ENCODE peak calls at places on chromosomes 2 and 18, in ten cellular contexts. H, G, S, M, E, Y, Z, I, Q and D are unnamed samples.

GRCh38 chr18:8029061-8029460 is 461.9 kb downstream of the PTPRM start:
- DNase-seq in H (no peak), G (peak; percentile 12), S (peak; percentile 12), M (no peak), E (no peak), Y (no peak), Z (no peak), I (no peak), Q (no peak), D (no peak)

GRCh38 chr2:118834901-118835738 is 12.3 kb downstream of the EN1 start:
- DNase-seq in H (no peak), G (no peak), S (peak; percentile 73), M (no peak), E (no peak), Y (no peak), Z (no peak), I (no peak), Q (no peak), D (no peak)

GRCh38 chr2:190922411-190922810 is 41.8 kb downstream of the GLS start:
- DNase-seq in H (no peak), G (no peak), S (no peak), M (no peak), E (no peak), Y (no peak), Z (no peak), I (no peak), Q (no peak), D (no peak)

GRCh38 chr2:33131820-33132219 is 185.1 kb downstream of the LTBP1 start:
- DNase-seq in H (no peak), G (no peak), S (no peak), M (no peak), E (no peak), Y (no peak), Z (no peak), I (no peak), Q (no peak), D (no peak)

GRCh38 chr2:29528891-29529520 is 392.4 kb downstream of the ALK start:
- DNase-seq in H (no peak), G (no peak), S (peak; percentile 54), M (peak; percentile 79), E (no peak), Y (peak; percentile 42), Z (no peak), I (no peak), Q (peak; percentile 39), D (no peak)

GRCh38 chr2:156147594-156148330 is 184.8 kb downstream of the NR4A2 start:
- DNase-seq in H (no peak), G (no peak), S (no peak), M (no peak), E (no peak), Y (no peak), Z (no peak), I (no peak), Q (no peak), D (no peak)

GRCh38 chr18:75114231-75114630 is 94.7 kb downstream of the PTGR3 start:
- DNase-seq in H (no peak), G (no peak), S (no peak), M (no peak), E (no peak), Y (no peak), Z (no peak), I (no peak), Q (no peak), D (no peak)

GRCh38 chr18:12883003-12883683 is 894 bp downstream of the PTPN2 start:
- DNase-seq in H (no peak), G (no peak), S (no peak), M (no peak), E (no peak), Y (no peak), Z (no peak), I (no peak), Q (peak; percentile 37), D (peak; percentile 68)

GRCh38 chr2:190137561-190137960 is 75.0 kb upstream of the MSTN start:
- DNase-seq in H (no peak), G (no peak), S (no peak), M (peak; percentile 19), E (no peak), Y (no peak), Z (no peak), I (peak; percentile 37), Q (no peak), D (no peak)

GRCh38 chr2:120712180-120712678 is 23.4 kb upstream of the GLI2 start:
- DNase-seq in H (no peak), G (no peak), S (no peak), M (peak; percentile 35), E (no peak), Y (no peak), Z (no peak), I (no peak), Q (no peak), D (peak; percentile 44)

GRCh38 chr18:54388203-54389142 is 30.8 kb downstream of the C18orf54 start:
- DNase-seq in H (peak; percentile 40), G (peak; percentile 12), S (no peak), M (peak; percentile 85), E (no peak), Y (peak; percentile 41), Z (peak; percentile 19), I (no peak), Q (no peak), D (no peak)
- TF ChIP-seq POLR2A in H (peak; percentile 26), G (no peak), S (no peak), M (no peak), E (no peak), Y (no peak), Z (no peak), I (no peak), Q (no peak), D (no peak)

DNA sequence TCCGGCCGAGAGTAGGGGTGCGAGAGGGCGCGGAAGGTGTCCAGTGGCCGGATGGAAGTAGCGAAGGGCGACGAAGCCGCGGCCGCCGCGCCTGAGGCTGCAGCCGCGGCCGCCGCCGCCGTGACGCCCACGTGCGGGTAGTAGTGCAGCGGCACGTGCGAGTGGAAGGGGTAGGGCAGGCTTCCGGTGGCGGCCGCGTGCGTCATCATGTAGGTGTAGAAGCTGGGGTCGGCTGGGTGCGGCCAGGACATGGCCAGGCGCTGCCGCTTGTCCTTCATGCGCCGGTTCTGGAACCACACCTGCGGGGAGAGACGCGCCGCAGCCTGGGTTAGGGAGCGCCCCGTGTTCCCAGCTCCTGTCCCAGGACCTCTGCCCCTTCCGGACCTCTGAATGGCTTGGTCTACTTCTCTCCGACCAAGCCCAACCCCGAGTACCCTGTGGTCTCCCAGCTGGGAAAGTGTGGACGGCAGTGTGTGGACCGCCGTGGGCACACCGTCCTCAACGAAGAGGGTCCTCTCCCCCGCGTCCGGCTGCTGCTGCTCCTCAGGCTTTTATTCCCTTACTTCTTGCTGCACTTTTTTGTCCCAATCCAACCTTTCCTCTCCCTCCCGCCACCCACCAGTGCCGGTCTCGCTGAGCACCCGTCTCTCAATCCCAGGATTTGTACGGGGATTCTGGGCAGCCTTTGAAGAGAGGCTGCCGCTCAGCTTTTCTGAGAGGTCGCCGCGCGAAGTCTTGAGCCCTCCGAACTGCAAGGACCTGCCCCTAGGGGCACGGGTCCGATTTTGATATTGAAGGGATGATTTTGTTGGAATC is 3.0 kb downstream of the EVX2 start:
- DNase-seq in H (no peak), G (no peak), S (no peak), M (no peak), E (no peak), Y (peak; percentile 49), Z (no peak), I (no peak), Q (no peak), D (peak; percentile 73)
- TF ChIP-seq POLR2A in H (no peak), G (no peak), S (no peak), M (no peak), E (no peak), Y (no peak), Z (no peak), I (no peak), Q (no peak), D (no peak)

DNA sequence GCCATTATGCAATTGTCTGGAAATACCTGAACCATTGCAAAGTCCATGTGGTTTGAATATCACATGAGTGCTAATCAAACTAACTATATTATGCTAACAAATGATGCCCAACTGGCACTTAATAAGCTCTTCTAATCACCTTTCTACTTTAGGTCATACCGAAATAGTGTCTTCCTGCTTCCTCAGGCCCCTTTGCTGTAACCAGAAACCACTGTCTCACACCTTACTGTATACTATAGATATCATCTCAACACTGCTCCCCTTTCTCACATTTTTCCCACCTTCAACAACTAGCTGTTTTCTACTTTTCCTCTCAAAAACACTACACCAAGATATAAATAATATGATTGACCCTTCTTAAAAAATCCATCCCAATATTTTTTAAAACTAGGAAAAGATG is 633.9 kb downstream of the BCL11A start:
- DNase-seq in H (no peak), G (no peak), S (no peak), M (no peak), E (no peak), Y (no peak), Z (no peak), I (no peak), Q (no peak), D (no peak)
- TF ChIP-seq POLR2A in H (no peak), G (no peak), S (no peak), M (no peak), E (no peak), Y (no peak), Z (no peak), I (no peak), Q (no peak), D (no peak)

DNA sequence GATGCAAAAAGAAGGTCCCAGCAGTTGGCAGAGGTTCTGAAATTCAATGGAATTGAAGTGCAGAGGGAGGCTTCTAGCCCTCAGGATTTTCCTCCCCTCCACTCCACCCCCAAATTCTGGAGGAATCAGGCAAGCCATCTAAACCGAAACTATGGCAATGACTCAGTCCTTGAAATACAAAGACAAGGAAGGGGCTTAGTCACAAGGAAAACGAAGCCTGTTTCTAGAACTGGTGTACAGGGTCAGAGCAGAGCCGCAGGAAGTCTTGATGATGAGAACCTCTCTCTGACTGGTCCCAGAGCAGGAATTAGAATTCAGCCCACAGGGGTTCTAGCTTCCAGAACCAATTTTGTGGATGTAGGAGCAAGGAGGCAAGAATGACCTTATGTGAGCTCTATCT is 111.7 kb upstream of the SCN1A start:
- DNase-seq in H (no peak), G (no peak), S (no peak), M (peak; percentile 96), E (no peak), Y (no peak), Z (peak; percentile 6), I (no peak), Q (no peak), D (no peak)
- TF ChIP-seq POLR2A in H (no peak), G (no peak), S (no peak), M (no peak), E (no peak), Y (no peak), Z (no peak), I (no peak), Q (no peak), D (no peak)

DNA sequence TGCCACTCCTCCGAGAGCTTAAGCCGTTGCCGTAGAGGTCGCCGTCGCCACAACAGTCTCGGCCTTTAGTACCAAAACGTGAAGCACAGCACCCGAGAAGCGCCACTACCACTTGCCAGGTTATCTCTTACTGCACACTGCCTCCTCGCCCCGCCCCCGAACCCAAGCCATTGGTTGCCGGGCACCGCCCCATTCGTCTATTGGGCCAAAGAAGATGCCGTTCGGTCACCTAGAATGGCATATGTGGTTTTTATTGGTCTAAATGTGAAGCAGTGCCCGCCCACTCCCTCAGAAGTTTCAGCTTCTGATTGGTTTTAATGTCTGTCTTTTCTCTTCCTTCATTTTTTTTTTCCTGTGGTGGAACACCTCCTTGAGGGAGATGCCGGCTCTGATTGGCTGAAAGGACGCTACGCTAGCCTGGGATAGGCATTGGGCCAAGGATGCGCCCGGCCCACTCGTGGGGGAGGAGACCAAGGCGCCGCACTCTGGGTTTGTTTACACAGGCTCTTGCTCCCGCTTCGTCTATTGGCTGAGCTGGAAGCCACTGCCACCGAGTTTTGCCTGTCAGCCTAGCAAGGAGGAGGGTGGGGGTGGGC is at the start of gene PAIP2B:
- DNase-seq in H (peak; percentile 98), G (peak; percentile 100), S (peak; percentile 100), M (peak; percentile 97), E (peak; percentile 99), Y (peak; percentile 99), Z (peak; percentile 93), I (peak; percentile 98), Q (peak; percentile 99), D (peak; percentile 100)
- TF ChIP-seq POLR2A in H (peak; percentile 78), G (peak; percentile 95), S (peak; percentile 95), M (no peak), E (peak; percentile 83), Y (peak; percentile 85), Z (peak; percentile 42), I (peak; percentile 79), Q (peak; percentile 75), D (peak; percentile 82)